ENCODE peak calls at places on chromosome 19, in nine cellular contexts. One of them, this sample, is unnamed.

GRCh38 chr19:42269518-42270345 is 680 bp downstream of the CIC start:
- DNase-seq in epithelial cell of proximal tubule: no peak
- DNase-seq in astrocyte of the spinal cord: no peak
- DNase-seq in cerebellum: no peak
- DNase-seq in adrenal gland: peak
- DNase-seq in NCI-H1048: no peak
- DNase-seq in body of pancreas: peak
- DNase-seq in HEK293T: no peak
- DNase-seq in NCI-H1417 treated with DMSO at 0.1 percent for 48 hours: no peak
- DNase-seq in this sample: no peak

GRCh38 chr19:29992233-29992867 is 50.3 kb downstream of the URI1 start:
- DNase-seq in adrenal gland: no peak
- DNase-seq in astrocyte of the spinal cord: no peak
- DNase-seq in epithelial cell of proximal tubule: no peak
- DNase-seq in cerebellum: no peak
- DNase-seq in NCI-H1417 treated with DMSO at 0.1 percent for 48 hours: no peak
- DNase-seq in NCI-H1048: no peak
- DNase-seq in body of pancreas: no peak
- DNase-seq in HEK293T: no peak
- DNase-seq in this sample: no peak

GRCh38 chr19:7908742-7909461 is 5.2 kb downstream of the MAP2K7 start:
- DNase-seq in astrocyte of the spinal cord: no peak
- DNase-seq in HEK293T: no peak
- DNase-seq in cerebellum: peak
- DNase-seq in body of pancreas: no peak
- DNase-seq in NCI-H1048: no peak
- DNase-seq in adrenal gland: peak
- DNase-seq in NCI-H1417 treated with DMSO at 0.1 percent for 48 hours: no peak
- DNase-seq in epithelial cell of proximal tubule: no peak
- DNase-seq in this sample: no peak

GRCh38 chr19:48510421-48511268 is 990 bp downstream of the LMTK3 start:
- DNase-seq in adrenal gland: peak
- DNase-seq in HEK293T: peak
- DNase-seq in NCI-H1417 treated with DMSO at 0.1 percent for 48 hours: no peak
- DNase-seq in NCI-H1048: no peak
- DNase-seq in epithelial cell of proximal tubule: no peak
- DNase-seq in astrocyte of the spinal cord: peak
- DNase-seq in cerebellum: peak
- DNase-seq in body of pancreas: peak
- DNase-seq in this sample: no peak

GRCh38 chr19:33156354-33156753 is 24.4 kb downstream of the WDR88 start:
- DNase-seq in NCI-H1048: no peak
- DNase-seq in body of pancreas: no peak
- DNase-seq in cerebellum: no peak
- DNase-seq in adrenal gland: no peak
- DNase-seq in NCI-H1417 treated with DMSO at 0.1 percent for 48 hours: no peak
- DNase-seq in HEK293T: no peak
- DNase-seq in astrocyte of the spinal cord: no peak
- DNase-seq in epithelial cell of proximal tubule: no peak
- DNase-seq in this sample: no peak

GRCh38 chr19:22052644-22053013 is 345 bp downstream of the ZNF257 start:
- DNase-seq in cerebellum: no peak
- DNase-seq in astrocyte of the spinal cord: no peak
- DNase-seq in NCI-H1048: no peak
- DNase-seq in body of pancreas: no peak
- DNase-seq in adrenal gland: peak
- DNase-seq in HEK293T: no peak
- DNase-seq in epithelial cell of proximal tubule: no peak
- DNase-seq in NCI-H1417 treated with DMSO at 0.1 percent for 48 hours: no peak
- DNase-seq in this sample: no peak

GRCh38 chr19:45117167-45117594 is 24.2 kb downstream of the PPP1R37 start:
- DNase-seq in HEK293T: no peak
- DNase-seq in NCI-H1048: no peak
- DNase-seq in body of pancreas: no peak
- DNase-seq in astrocyte of the spinal cord: no peak
- DNase-seq in adrenal gland: no peak
- DNase-seq in epithelial cell of proximal tubule: no peak
- DNase-seq in cerebellum: no peak
- DNase-seq in NCI-H1417 treated with DMSO at 0.1 percent for 48 hours: no peak
- DNase-seq in this sample: no peak

GRCh38 chr19:35134601-35135091 is at the start of gene LGI4:
- DNase-seq in cerebellum: no peak
- DNase-seq in NCI-H1048: no peak
- DNase-seq in adrenal gland: no peak
- DNase-seq in HEK293T: no peak
- DNase-seq in body of pancreas: no peak
- DNase-seq in astrocyte of the spinal cord: no peak
- DNase-seq in epithelial cell of proximal tubule: no peak
- DNase-seq in NCI-H1417 treated with DMSO at 0.1 percent for 48 hours: no peak
- DNase-seq in this sample: no peak

GRCh38 chr19:4075373-4075772 is 8.7 kb upstream of the ZBTB7A start:
- DNase-seq in NCI-H1048: no peak
- DNase-seq in adrenal gland: no peak
- DNase-seq in epithelial cell of proximal tubule: no peak
- DNase-seq in body of pancreas: no peak
- DNase-seq in cerebellum: no peak
- DNase-seq in NCI-H1417 treated with DMSO at 0.1 percent for 48 hours: no peak
- DNase-seq in astrocyte of the spinal cord: no peak
- DNase-seq in HEK293T: no peak
- DNase-seq in this sample: no peak

GRCh38 chr19:14301150-14301549 is 80.1 kb upstream of the ADGRE5 start:
- DNase-seq in body of pancreas: no peak
- DNase-seq in astrocyte of the spinal cord: no peak
- DNase-seq in NCI-H1048: no peak
- DNase-seq in epithelial cell of proximal tubule: no peak
- DNase-seq in cerebellum: no peak
- DNase-seq in adrenal gland: no peak
- DNase-seq in NCI-H1417 treated with DMSO at 0.1 percent for 48 hours: no peak
- DNase-seq in HEK293T: no peak
- DNase-seq in this sample: no peak

GRCh38 chr19:16002380-16002779 is 53.6 kb downstream of the OR10H4 start:
- DNase-seq in cerebellum: no peak
- DNase-seq in adrenal gland: no peak
- DNase-seq in HEK293T: no peak
- DNase-seq in astrocyte of the spinal cord: no peak
- DNase-seq in epithelial cell of proximal tubule: no peak
- DNase-seq in body of pancreas: no peak
- DNase-seq in NCI-H1048: no peak
- DNase-seq in NCI-H1417 treated with DMSO at 0.1 percent for 48 hours: no peak
- DNase-seq in this sample: no peak

GRCh38 chr19:49151339-49152217 is 3.6 kb downstream of the HRC start:
- DNase-seq in cerebellum: peak
- DNase-seq in NCI-H1417 treated with DMSO at 0.1 percent for 48 hours: peak
- DNase-seq in epithelial cell of proximal tubule: no peak
- DNase-seq in HEK293T: peak
- DNase-seq in NCI-H1048: peak
- DNase-seq in adrenal gland: peak
- DNase-seq in astrocyte of the spinal cord: no peak
- DNase-seq in body of pancreas: peak
- DNase-seq in this sample: no peak

GRCh38 chr19:46919324-46919723 is 58.5 kb downstream of the ARHGAP35 start:
- DNase-seq in adrenal gland: no peak
- DNase-seq in NCI-H1417 treated with DMSO at 0.1 percent for 48 hours: no peak
- DNase-seq in cerebellum: no peak
- DNase-seq in epithelial cell of proximal tubule: no peak
- DNase-seq in HEK293T: no peak
- DNase-seq in body of pancreas: no peak
- DNase-seq in NCI-H1048: no peak
- DNase-seq in astrocyte of the spinal cord: peak
- DNase-seq in this sample: no peak

GRCh38 chr19:16814526-16815100 is 14.6 kb upstream of the SIN3B start:
- DNase-seq in body of pancreas: no peak
- DNase-seq in NCI-H1048: no peak
- DNase-seq in epithelial cell of proximal tubule: peak
- DNase-seq in astrocyte of the spinal cord: peak
- DNase-seq in adrenal gland: no peak
- DNase-seq in HEK293T: no peak
- DNase-seq in NCI-H1417 treated with DMSO at 0.1 percent for 48 hours: no peak
- DNase-seq in cerebellum: no peak
- DNase-seq in this sample: no peak

GRCh38 chr19:28239270-28239669 is 973.7 kb downstream of the UQCRFS1 start:
- DNase-seq in NCI-H1048: no peak
- DNase-seq in epithelial cell of proximal tubule: no peak
- DNase-seq in HEK293T: no peak
- DNase-seq in adrenal gland: no peak
- DNase-seq in cerebellum: no peak
- DNase-seq in body of pancreas: no peak
- DNase-seq in astrocyte of the spinal cord: no peak
- DNase-seq in NCI-H1417 treated with DMSO at 0.1 percent for 48 hours: no peak
- DNase-seq in this sample: no peak

GRCh38 chr19:5889288-5889971 is 14.2 kb downstream of the NDUFA11 start:
- DNase-seq in cerebellum: no peak
- DNase-seq in NCI-H1048: no peak
- DNase-seq in adrenal gland: peak
- DNase-seq in NCI-H1417 treated with DMSO at 0.1 percent for 48 hours: no peak
- DNase-seq in HEK293T: no peak
- DNase-seq in body of pancreas: no peak
- DNase-seq in epithelial cell of proximal tubule: no peak
- DNase-seq in astrocyte of the spinal cord: no peak
- DNase-seq in this sample: no peak

GRCh38 chr19:12880551-12881171 is 588 bp downstream of the DNASE2 start:
- DNase-seq in cerebellum: peak
- DNase-seq in NCI-H1048: no peak
- DNase-seq in body of pancreas: peak
- DNase-seq in astrocyte of the spinal cord: no peak
- DNase-seq in NCI-H1417 treated with DMSO at 0.1 percent for 48 hours: no peak
- DNase-seq in HEK293T: peak
- DNase-seq in epithelial cell of proximal tubule: no peak
- DNase-seq in adrenal gland: no peak
- DNase-seq in this sample: no peak

GRCh38 chr19:55141696-55142095 is 7.3 kb downstream of the TNNT1 start:
- DNase-seq in astrocyte of the spinal cord: no peak
- DNase-seq in NCI-H1048: no peak
- DNase-seq in HEK293T: no peak
- DNase-seq in adrenal gland: no peak
- DNase-seq in epithelial cell of proximal tubule: no peak
- DNase-seq in cerebellum: no peak
- DNase-seq in NCI-H1417 treated with DMSO at 0.1 percent for 48 hours: no peak
- DNase-seq in body of pancreas: no peak
- DNase-seq in this sample: no peak

GRCh38 chr19:5395996-5396939 is 55.7 kb upstream of the PTPRS start:
- DNase-seq in NCI-H1417 treated with DMSO at 0.1 percent for 48 hours: no peak
- DNase-seq in epithelial cell of proximal tubule: no peak
- DNase-seq in HEK293T: no peak
- DNase-seq in NCI-H1048: no peak
- DNase-seq in astrocyte of the spinal cord: no peak
- DNase-seq in cerebellum: no peak
- DNase-seq in adrenal gland: no peak
- DNase-seq in body of pancreas: no peak
- DNase-seq in this sample: no peak

GRCh38 chr19:3950871-3951861 is 18.3 kb downstream of the NMRK2 start:
- DNase-seq in adrenal gland: no peak
- DNase-seq in NCI-H1417 treated with DMSO at 0.1 percent for 48 hours: no peak
- DNase-seq in astrocyte of the spinal cord: no peak
- DNase-seq in NCI-H1048: no peak
- DNase-seq in epithelial cell of proximal tubule: no peak
- DNase-seq in cerebellum: peak
- DNase-seq in body of pancreas: no peak
- DNase-seq in HEK293T: no peak
- DNase-seq in this sample: no peak

GRCh38 chr19:575527-576506 is 3.4 kb downstream of the BSG start:
- DNase-seq in epithelial cell of proximal tubule: no peak
- DNase-seq in adrenal gland: peak
- DNase-seq in body of pancreas: no peak
- DNase-seq in astrocyte of the spinal cord: peak
- DNase-seq in NCI-H1417 treated with DMSO at 0.1 percent for 48 hours: no peak
- DNase-seq in cerebellum: peak
- DNase-seq in NCI-H1048: no peak
- DNase-seq in HEK293T: no peak
- DNase-seq in this sample: peak

GRCh38 chr19:19026299-19026971 is 6.9 kb downstream of the SUGP2 start:
- DNase-seq in NCI-H1048: no peak
- DNase-seq in astrocyte of the spinal cord: no peak
- DNase-seq in NCI-H1417 treated with DMSO at 0.1 percent for 48 hours: no peak
- DNase-seq in HEK293T: no peak
- DNase-seq in adrenal gland: no peak
- DNase-seq in cerebellum: peak
- DNase-seq in body of pancreas: no peak
- DNase-seq in epithelial cell of proximal tubule: no peak
- DNase-seq in this sample: no peak

GRCh38 chr19:29881386-29881785 is 60.7 kb upstream of the URI1 start:
- DNase-seq in body of pancreas: no peak
- DNase-seq in NCI-H1417 treated with DMSO at 0.1 percent for 48 hours: no peak
- DNase-seq in cerebellum: no peak
- DNase-seq in NCI-H1048: no peak
- DNase-seq in astrocyte of the spinal cord: no peak
- DNase-seq in HEK293T: no peak
- DNase-seq in epithelial cell of proximal tubule: no peak
- DNase-seq in adrenal gland: no peak
- DNase-seq in this sample: no peak

GRCh38 chr19:13718733-13719132 is 45.6 kb upstream of the MRI1 start:
- DNase-seq in cerebellum: peak
- DNase-seq in NCI-H1417 treated with DMSO at 0.1 percent for 48 hours: peak
- DNase-seq in astrocyte of the spinal cord: peak
- DNase-seq in NCI-H1048: no peak
- DNase-seq in adrenal gland: no peak
- DNase-seq in HEK293T: no peak
- DNase-seq in body of pancreas: no peak
- DNase-seq in epithelial cell of proximal tubule: no peak
- DNase-seq in this sample: peak

GRCh38 chr19:41305923-41306322 is 4.0 kb upstream of the CCDC97 start:
- DNase-seq in HEK293T: no peak
- DNase-seq in NCI-H1417 treated with DMSO at 0.1 percent for 48 hours: no peak
- DNase-seq in cerebellum: no peak
- DNase-seq in NCI-H1048: no peak
- DNase-seq in epithelial cell of proximal tubule: no peak
- DNase-seq in astrocyte of the spinal cord: no peak
- DNase-seq in body of pancreas: no peak
- DNase-seq in adrenal gland: no peak
- DNase-seq in this sample: no peak

GRCh38 chr19:10009269-10009665 is 1.0 kb downstream of the COL5A3 start:
- DNase-seq in astrocyte of the spinal cord: peak
- DNase-seq in HEK293T: peak
- DNase-seq in adrenal gland: peak
- DNase-seq in NCI-H1048: no peak
- DNase-seq in epithelial cell of proximal tubule: no peak
- DNase-seq in cerebellum: no peak
- DNase-seq in body of pancreas: peak
- DNase-seq in NCI-H1417 treated with DMSO at 0.1 percent for 48 hours: no peak
- DNase-seq in this sample: no peak

GRCh38 chr19:2488942-2489731 is 13.2 kb downstream of the GADD45B start:
- DNase-seq in adrenal gland: no peak
- DNase-seq in NCI-H1417 treated with DMSO at 0.1 percent for 48 hours: no peak
- DNase-seq in HEK293T: no peak
- DNase-seq in cerebellum: peak
- DNase-seq in astrocyte of the spinal cord: peak
- DNase-seq in NCI-H1048: no peak
- DNase-seq in body of pancreas: peak
- DNase-seq in epithelial cell of proximal tubule: no peak
- DNase-seq in this sample: no peak